ENCODE peak calls at places on chromosome 22, in four cellular contexts. B, Y, G and M are unnamed samples. For H3K27me3 and H3K9me3, the result is how much of the 10 kb centered on the place peaks cover.

GRCh38 chr22:17807086-17807485 is 32.8 kb upstream of the BID start:
- DNase-seq in B (no peak), Y (no peak), G (no peak), M (no peak)

GRCh38 chr22:20080445-20080775 is 369 bp downstream of the DGCR8 start:
- DNase-seq in B (peak), Y (no peak), G (peak), M (peak)

GRCh38 chr22:19853058-19853878 is 1.4 kb downstream of the GNB1L start:
- DNase-seq in B (no peak), Y (no peak), G (no peak), M (no peak)

GRCh38 chr22:41526802-41527799 is 17.2 kb downstream of the POLR3H start:
- DNase-seq in B (peak), Y (no peak), G (no peak), M (peak)

GRCh38 chr22:19632671-19633148 is 81.6 kb upstream of the SEPTIN5 start:
- DNase-seq in B (no peak), Y (no peak), G (no peak), M (no peak)

GRCh38 chr22:44448271-44448780 is 49.7 kb downstream of the RTL6 start:
- DNase-seq in B (peak), Y (no peak), G (no peak), M (no peak)

GRCh38 chr22:38628444-38628843 is 27.7 kb downstream of the FAM227A start:
- DNase-seq in B (no peak), Y (no peak), G (no peak), M (no peak)

GRCh38 chr22:26529345-26529744 is 17.1 kb upstream of the TFIP11 start:
- DNase-seq in B (no peak), Y (no peak), G (peak), M (no peak)

GRCh38 chr22:19213496-19214473 is 35.2 kb upstream of the SLC25A1 start:
- DNase-seq in B (no peak), Y (no peak), G (no peak), M (no peak)

GRCh38 chr22:32722441-32722840 is 79.1 kb upstream of the TIMP3 start:
- DNase-seq in B (no peak), Y (no peak), G (no peak), M (no peak)

GRCh38 chr22:41146573-41146972 is 54.2 kb downstream of the EP300 start:
- DNase-seq in B (no peak), Y (no peak), G (no peak), M (no peak)

GRCh38 chr22:39686178-39686620 is 115.6 kb downstream of the CACNA1I start:
- DNase-seq in B (no peak), Y (no peak), G (no peak), M (no peak)
- H3K27me3 ChIP-seq in B (half or more), Y (under half), G (under half), M (under half)

GRCh38 chr22:42680648-42681047 is 31.5 kb upstream of the CYB5R3 start:
- DNase-seq in B (no peak), Y (peak), G (no peak), M (no peak)

GRCh38 chr22:42684462-42685195 is 35.4 kb upstream of the CYB5R3 start:
- DNase-seq in B (no peak), Y (no peak), G (no peak), M (no peak)

GRCh38 chr22:42682113-42682851 is 33.1 kb upstream of the CYB5R3 start:
- DNase-seq in B (no peak), Y (no peak), G (no peak), M (no peak)

GRCh38 chr22:42685941-42686666 is 34.6 kb downstream of the A4GALT start:
- DNase-seq in B (peak), Y (no peak), G (no peak), M (no peak)

GRCh38 chr22:42683599-42684283 is 34.5 kb upstream of the CYB5R3 start:
- DNase-seq in B (peak), Y (no peak), G (no peak), M (no peak)
- H3K27ac ChIP-seq in B (peak), Y (no peak), G (no peak), M (no peak)

DNA sequence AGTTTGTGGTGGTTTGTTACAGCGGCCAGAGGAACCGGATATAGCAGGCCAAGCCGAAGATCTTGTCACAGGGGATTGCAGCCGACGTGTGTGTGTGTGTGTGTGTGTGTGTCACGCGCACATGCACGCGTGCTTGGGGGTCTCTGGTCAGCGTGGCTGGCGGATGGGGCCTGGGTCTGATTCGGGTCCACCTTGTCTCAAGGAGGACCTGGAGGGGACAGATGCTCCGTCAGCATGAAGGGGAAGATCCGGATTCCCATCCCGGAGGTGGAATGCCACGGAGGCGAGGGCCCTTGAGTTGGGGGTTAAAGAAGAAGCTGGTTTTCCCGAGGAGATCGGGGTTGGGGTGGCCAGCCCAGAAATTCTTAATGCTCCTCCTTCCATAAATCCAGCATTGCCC is 1237.8 kb downstream of the BRD1 start:
- DNase-seq in B (no peak), Y (no peak), G (no peak), M (no peak)
- H3K9me3 ChIP-seq in B (under half), Y (under half), G (under half), M (under half)

GRCh38 chr22:22776121-22776520 is 111.5 kb upstream of the IGLL5 start:
- DNase-seq in B (no peak), Y (no peak), G (no peak), M (no peak)
- H3K27me3 ChIP-seq in B (under half), Y (under half), G (under half), M (under half)